ENCODE peak calls at places on chromosomes 11 and 22, in five cellular contexts. B is H1, T is stomach, H is tibial nerve, M is SK-N-SH. R is an unnamed sample.

GRCh38 chr11:126194121-126194543 is 17.3 kb downstream of the RPUSD4 start:
- DNase-seq in B (peak), T (peak), H (no peak), M (peak), R (no peak)

GRCh38 chr11:19670030-19670761 is 42.4 kb upstream of the NAV2 start:
- DNase-seq in B (no peak), T (no peak), H (no peak), M (no peak), R (no peak)

GRCh38 chr22:27137809-27138400 is 480.5 kb downstream of the MIAT start:
- DNase-seq in B (no peak), T (no peak), H (no peak), M (peak), R (no peak)

GRCh38 chr11:63933459-63933858 is 5.3 kb upstream of the NAA40 start:
- DNase-seq in B (no peak), T (no peak), H (no peak), M (no peak), R (no peak)

GRCh38 chr22:40043086-40043485 is 48.3 kb downstream of the FAM83F start:
- DNase-seq in B (no peak), T (no peak), H (no peak), M (no peak), R (peak)

GRCh38 chr11:12827929-12828812 is 153.9 kb downstream of the TEAD1 start:
- DNase-seq in B (no peak), T (peak), H (peak), M (no peak), R (no peak)

GRCh38 chr11:108895579-108896480 is 231.0 kb downstream of the DDX10 start:
- DNase-seq in B (no peak), T (no peak), H (no peak), M (no peak), R (no peak)

GRCh38 chr11:75597636-75598035 is 35.6 kb downstream of the SERPINH1 start:
- DNase-seq in B (no peak), T (no peak), H (no peak), M (peak), R (no peak)

GRCh38 chr11:104152941-104153340 is 11.0 kb downstream of the PDGFD start:
- DNase-seq in B (no peak), T (no peak), H (no peak), M (no peak), R (no peak)

GRCh38 chr11:1111545-1112212 is 37.0 kb downstream of the MUC2 start:
- DNase-seq in B (no peak), T (no peak), H (no peak), M (no peak), R (peak)

GRCh38 chr22:38110863-38111852 is 674 bp upstream of the BAIAP2L2 start:
- DNase-seq in B (no peak), T (peak), H (no peak), M (no peak), R (no peak)

GRCh38 chr22:21632237-21632895 is at the start of gene CCDC116:
- DNase-seq in B (peak), T (peak), H (no peak), M (peak), R (no peak)

GRCh38 chr11:27412192-27412691 is 49.2 kb upstream of the CCDC34 start:
- DNase-seq in B (no peak), T (no peak), H (no peak), M (no peak), R (no peak)

GRCh38 chr11:120326845-120327281 is 1.8 kb downstream of the TLCD5 start:
- DNase-seq in B (no peak), T (no peak), H (no peak), M (no peak), R (no peak)

GRCh38 chr11:73538381-73538872 is 59.5 kb downstream of the FAM168A start:
- DNase-seq in B (no peak), T (no peak), H (no peak), M (peak), R (no peak)

GRCh38 chr22:19890502-19891349 is 36.1 kb upstream of the GNB1L start:
- DNase-seq in B (no peak), T (no peak), H (no peak), M (peak), R (no peak)

GRCh38 chr11:18384157-18384641 is 10.2 kb upstream of the LDHA start:
- DNase-seq in B (no peak), T (peak), H (peak), M (peak), R (peak)

GRCh38 chr22:22936190-22936914 is 48.7 kb downstream of the IGLL5 start:
- DNase-seq in B (no peak), T (no peak), H (no peak), M (no peak), R (no peak)

GRCh38 chr22:44456661-44457412 is 41.2 kb downstream of the RTL6 start:
- DNase-seq in B (no peak), T (no peak), H (no peak), M (no peak), R (no peak)

GRCh38 chr11:72716291-72716690 is 35.9 kb downstream of the ARAP1 start:
- DNase-seq in B (no peak), T (no peak), H (no peak), M (peak), R (no peak)

GRCh38 chr11:67321313-67321871 is 18.1 kb downstream of the SSH3 start:
- DNase-seq in B (no peak), T (no peak), H (no peak), M (no peak), R (no peak)

GRCh38 chr11:44621140-44621681 is 55.7 kb downstream of the CD82 start:
- DNase-seq in B (peak), T (peak), H (peak), M (peak), R (peak)

GRCh38 chr22:36587289-36588154 is 58.6 kb upstream of the EIF3D start:
- DNase-seq in B (no peak), T (no peak), H (no peak), M (no peak), R (no peak)

GRCh38 chr11:100860318-100860896 is 173.3 kb downstream of the ARHGAP42 start:
- DNase-seq in B (no peak), T (no peak), H (no peak), M (no peak), R (no peak)

GRCh38 chr11:45168366-45169130 is 22.1 kb downstream of the PRDM11 start:
- DNase-seq in B (no peak), T (no peak), H (no peak), M (no peak), R (no peak)

GRCh38 chr11:110093407-110094297 is 460 bp downstream of the ZC3H12C start:
- DNase-seq in B (peak), T (peak), H (peak), M (peak), R (peak)

GRCh38 chr11:109306322-109306721 is 115.7 kb upstream of the C11orf87 start:
- DNase-seq in B (no peak), T (no peak), H (no peak), M (no peak), R (no peak)

GRCh38 chr11:45610627-45611026 is 54.8 kb downstream of the CHST1 start:
- DNase-seq in B (peak), T (no peak), H (no peak), M (no peak), R (no peak)

GRCh38 chr11:115921540-115921939 is 417.3 kb upstream of the CADM1 start:
- DNase-seq in B (no peak), T (no peak), H (no peak), M (no peak), R (no peak)

GRCh38 chr11:115920841-115921480 is 416.7 kb upstream of the CADM1 start:
- DNase-seq in B (no peak), T (no peak), H (no peak), M (no peak), R (no peak)

GRCh38 chr11:115918579-115918978 is 414.4 kb upstream of the CADM1 start:
- DNase-seq in B (no peak), T (no peak), H (no peak), M (no peak), R (no peak)

GRCh38 chr11:115920087-115920461 is 415.9 kb upstream of the CADM1 start:
- DNase-seq in B (no peak), T (no peak), H (no peak), M (no peak), R (no peak)

DNA sequence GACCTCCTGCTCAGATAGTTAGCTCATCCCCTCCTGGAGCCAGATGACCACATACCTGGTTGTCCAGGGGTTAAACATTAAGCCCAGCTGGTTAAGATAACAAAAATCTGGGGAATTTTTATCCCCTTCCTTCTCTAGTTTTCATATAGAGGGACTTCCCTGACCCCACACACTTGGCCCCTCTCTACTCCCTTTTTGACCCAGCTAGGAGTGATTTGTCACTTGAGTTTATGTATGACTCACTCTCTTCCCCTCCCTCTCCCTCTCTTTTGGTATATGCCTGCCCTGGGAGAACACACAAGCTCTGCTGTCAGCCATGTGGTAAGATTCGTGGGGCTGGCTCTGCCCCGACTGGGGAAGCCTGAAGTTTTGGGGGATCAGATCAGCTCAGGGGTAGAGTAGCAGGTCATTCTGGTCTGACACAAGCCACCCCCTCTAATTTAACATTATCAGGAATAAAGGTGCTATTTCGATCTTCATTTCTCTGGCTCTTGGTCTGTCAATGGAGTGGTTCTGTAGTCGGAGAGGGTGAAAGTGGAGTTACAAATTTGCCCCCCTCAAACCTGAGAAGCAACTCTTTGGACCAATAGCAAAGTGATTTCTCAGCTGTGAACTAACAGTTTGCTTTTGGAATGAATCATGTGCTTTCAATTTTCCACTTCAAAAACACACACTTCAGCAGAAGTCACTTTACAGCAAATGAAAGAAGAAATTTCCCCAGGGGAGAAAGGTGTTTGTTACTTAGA is 415.3 kb upstream of the CADM1 start:
- DNase-seq in B (no peak), T (no peak), H (no peak), M (no peak), R (no peak)
- TF ChIP-seq EP300 in B (no peak), T (no peak), H (no peak), M (no peak), R (no peak)

GRCh38 chr11:118884613-118885274 is 1.1 kb downstream of the CXCR5 start:
- DNase-seq in B (no peak), T (no peak), H (no peak), M (no peak), R (no peak)
- TF ChIP-seq CTCF in B (no peak), T (no peak), H (no peak), M (no peak), R (no peak)

GRCh38 chr11:122180435-122180834 is 64.4 kb upstream of the BLID start:
- DNase-seq in B (no peak), T (no peak), H (no peak), M (no peak), R (no peak)
- TF ChIP-seq EP300 in B (no peak), T (no peak), H (no peak), M (peak), R (no peak)

GRCh38 chr11:102451041-102451692 is 1.4 kb downstream of the TMEM123 start:
- DNase-seq in B (no peak), T (no peak), H (no peak), M (no peak), R (no peak)

GRCh38 chr11:102451693-102452460 is 688 bp downstream of the TMEM123 start:
- DNase-seq in B (peak), T (peak), H (peak), M (peak), R (peak)

GRCh38 chr11:102452461-102453285 is at the start of gene TMEM123:
- DNase-seq in B (peak), T (peak), H (peak), M (peak), R (peak)

GRCh38 chr11:102453921-102454320 is 1.4 kb upstream of the TMEM123 start:
- DNase-seq in B (no peak), T (no peak), H (no peak), M (no peak), R (no peak)

DNA sequence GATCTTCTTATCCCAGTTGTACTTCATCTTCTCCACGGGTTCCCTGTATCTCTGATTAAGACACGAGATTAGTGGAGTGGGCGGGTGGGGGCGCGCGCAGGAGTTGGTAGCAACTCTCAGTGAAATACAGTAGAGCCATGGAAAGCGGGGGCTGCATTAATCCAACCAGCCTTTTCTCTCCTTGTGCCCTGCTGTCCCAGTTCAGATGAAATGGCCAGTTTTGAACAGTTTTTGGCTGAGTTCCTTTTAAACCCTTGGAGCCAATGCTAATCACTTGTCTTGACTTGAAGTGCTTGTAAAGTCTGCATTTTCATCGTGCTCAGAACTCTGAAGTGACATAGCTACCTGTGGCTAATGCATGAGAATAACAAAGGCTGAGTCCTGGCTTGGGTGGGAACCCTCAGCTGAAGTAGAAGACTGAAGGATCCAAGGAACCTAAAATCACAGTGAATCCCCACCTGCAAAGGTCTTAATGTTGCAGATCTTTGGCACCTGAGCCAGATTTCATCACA is 777 bp upstream of the TMEM123 start:
- DNase-seq in B (no peak), T (no peak), H (peak), M (peak), R (no peak)
- TF ChIP-seq CTCF in B (no peak), T (no peak), H (no peak), M (no peak), R (no peak)

GRCh38 chr11:47248664-47249377 is at the start of gene ACP2:
- DNase-seq in B (peak), T (peak), H (peak), M (peak), R (peak)
- TF ChIP-seq EP300 in B (peak), T (no peak), H (peak), M (no peak), R (no peak)

GRCh38 chr11:77191429-77191822 is 63.4 kb downstream of the MYO7A start:
- DNase-seq in B (no peak), T (no peak), H (no peak), M (no peak), R (no peak)

GRCh38 chr11:77193167-77193566 is 65.1 kb downstream of the MYO7A start:
- DNase-seq in B (no peak), T (no peak), H (no peak), M (no peak), R (no peak)

GRCh38 chr11:77193915-77194830 is 66.1 kb downstream of the MYO7A start:
- DNase-seq in B (no peak), T (no peak), H (no peak), M (no peak), R (no peak)

GRCh38 chr11:77190331-77191075 is 62.5 kb downstream of the MYO7A start:
- DNase-seq in B (no peak), T (no peak), H (no peak), M (no peak), R (no peak)

DNA sequence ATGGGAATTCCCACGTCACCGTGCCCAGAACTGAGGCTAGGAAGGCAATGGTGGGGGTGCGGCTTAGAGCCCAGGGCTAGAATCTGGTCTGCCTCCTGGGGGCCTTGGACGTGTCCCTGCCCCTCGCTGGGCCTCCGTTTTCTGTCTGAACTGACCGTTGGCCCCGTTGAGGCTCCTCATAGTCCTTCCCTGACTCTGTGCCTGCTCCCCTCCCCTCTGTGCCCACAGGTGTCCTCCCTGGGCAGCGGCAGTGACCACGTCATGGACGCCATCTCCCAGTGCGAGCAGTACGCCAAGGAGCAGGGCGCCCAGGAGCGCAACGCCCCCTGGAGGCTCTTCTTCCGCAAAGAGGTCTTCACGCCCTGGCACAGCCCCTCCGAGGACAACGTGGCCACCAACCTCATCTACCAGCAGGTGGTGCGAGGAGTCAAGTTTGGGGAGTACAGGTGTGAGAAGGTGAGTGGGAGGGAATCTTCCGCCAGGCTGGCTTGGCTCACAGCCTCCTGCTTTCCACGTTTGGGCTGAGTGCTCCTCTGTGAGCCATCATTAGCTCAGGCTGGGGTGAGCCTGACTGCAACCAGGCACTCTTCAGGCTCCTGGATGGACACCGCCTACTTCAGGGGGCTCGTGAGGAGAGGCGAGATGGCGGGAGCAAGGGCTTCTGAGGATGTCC is 63.9 kb downstream of the MYO7A start:
- DNase-seq in B (peak), T (peak), H (no peak), M (peak), R (no peak)
- TF ChIP-seq CTCF in B (no peak), T (no peak), H (peak), M (peak), R (peak)

DNA sequence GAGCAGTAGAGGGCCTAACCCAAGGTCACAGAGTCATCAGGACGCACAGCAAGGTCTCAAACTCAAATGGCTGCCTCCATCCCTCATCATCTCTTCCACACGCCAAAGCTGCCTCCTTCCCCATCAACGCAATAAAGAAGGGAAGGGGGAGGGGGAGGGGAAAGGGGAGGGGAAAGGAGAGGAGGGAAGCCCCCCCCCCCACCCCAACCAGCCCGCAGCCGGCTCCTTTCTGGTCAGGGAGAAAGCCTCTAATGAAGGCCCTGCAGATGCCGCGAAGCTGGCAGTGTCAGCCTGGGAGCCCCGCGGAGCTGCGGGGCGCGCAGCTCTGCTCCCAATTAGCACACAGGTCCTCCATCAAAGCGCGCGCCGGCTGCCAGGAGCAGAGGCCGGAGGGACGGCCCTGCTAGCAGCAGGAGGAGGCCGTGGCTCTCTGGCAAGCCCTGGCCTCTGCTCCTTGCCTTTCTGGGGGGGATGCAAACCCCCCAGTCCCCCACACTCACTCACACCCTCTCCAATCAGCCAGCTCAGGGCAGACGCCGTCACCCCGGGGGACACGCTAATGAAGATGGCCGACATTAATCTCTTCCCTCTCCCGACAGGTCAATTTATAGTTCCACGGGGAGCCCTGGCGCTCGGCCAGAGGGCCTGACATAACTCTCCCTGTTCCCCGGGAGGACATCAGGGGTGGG is 70.4 kb upstream of the TCF20 start:
- DNase-seq in B (peak), T (no peak), H (no peak), M (peak), R (no peak)
- TF ChIP-seq EP300 in B (no peak), T (no peak), H (no peak), M (no peak), R (no peak)

GRCh38 chr11:3016861-3017260 is 24.7 kb upstream of the NAP1L4 start:
- DNase-seq in B (no peak), T (no peak), H (no peak), M (no peak), R (no peak)
- TF ChIP-seq CTCF in B (peak), T (no peak), H (no peak), M (no peak), R (no peak)

DNA sequence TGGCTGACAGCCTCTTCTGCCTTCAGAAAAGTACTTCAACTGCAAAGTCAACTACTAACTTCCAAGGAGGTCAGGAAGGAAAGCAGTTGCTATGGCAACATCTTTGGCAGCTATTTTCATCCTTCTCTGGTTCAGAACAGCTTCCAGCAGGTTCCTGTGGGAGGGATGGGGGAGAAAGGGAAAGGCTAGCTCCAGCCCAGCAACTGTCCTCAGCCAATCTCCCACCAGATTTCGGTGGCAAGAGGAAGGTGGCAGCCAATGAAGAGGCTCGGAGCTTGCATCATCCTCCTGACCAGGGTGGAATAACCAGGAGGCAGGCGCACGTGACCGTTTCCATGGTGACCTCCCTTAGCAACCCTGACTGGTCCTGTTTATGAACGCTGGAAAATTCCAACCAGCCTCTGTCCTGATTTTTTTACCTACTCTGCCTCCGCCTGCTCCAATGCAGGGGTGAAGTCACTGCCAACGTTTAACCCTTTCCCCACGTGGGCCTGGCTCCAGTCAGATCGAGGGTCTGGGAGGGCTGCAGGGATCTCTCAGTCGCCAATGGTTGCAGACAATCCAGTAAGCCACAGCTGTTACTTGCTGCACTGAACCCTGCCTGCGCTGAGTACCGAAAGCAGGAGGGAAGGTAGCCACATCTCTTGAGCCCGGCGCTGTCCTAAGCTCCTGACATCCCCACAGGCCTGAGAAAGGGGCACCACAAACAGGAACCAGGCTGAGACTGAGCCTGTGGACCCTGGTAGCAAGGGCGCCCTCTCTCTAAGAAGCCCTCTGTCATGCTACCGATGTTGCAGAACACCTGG is 11.2 kb upstream of the MALAT1 start:
- DNase-seq in B (peak), T (peak), H (peak), M (peak), R (peak)
- TF ChIP-seq EP300 in B (no peak), T (no peak), H (peak), M (peak), R (no peak)